ENCODE peak calls at places on chromosome 12, in four cellular contexts. P, M, A and F are unnamed samples. For H3K4me1, the result is how much of the 10 kb centered on the place peaks cover.

GRCh38 chr12:127079636-127080035 is 1187.3 kb upstream of the TMEM132C start:
- DNase-seq in P (no peak), M (no peak), A (no peak), F (no peak)

GRCh38 chr12:86574143-86574542 is 318.0 kb upstream of the MGAT4C start:
- DNase-seq in M (no peak), A (no peak), P (no peak), F (no peak)

GRCh38 chr12:20588057-20588456 is 107.1 kb upstream of the SLCO1C1 start:
- DNase-seq in M (no peak), A (no peak), P (no peak), F (no peak)

GRCh38 chr12:53948650-53949593 is 5.8 kb upstream of the HOXC12 start:
- DNase-seq in A (no peak), M (no peak), P (no peak), F (no peak)

GRCh38 chr12:119803391-119803791 is 73.7 kb downstream of the CIT start:
- DNase-seq in A (peak), P (no peak), M (no peak), F (no peak)

GRCh38 chr12:104347374-104348075 is 44.0 kb downstream of the EID3 start:
- DNase-seq in M (no peak), P (no peak), A (no peak), F (no peak)

GRCh38 chr12:91074068-91074819 is 16.4 kb upstream of the KERA start:
- DNase-seq in A (no peak), P (no peak), M (no peak), F (no peak)

GRCh38 chr12:31011746-31012567 is 61.7 kb upstream of the DDX11 start:
- DNase-seq in M (no peak), P (no peak), A (no peak), F (no peak)

GRCh38 chr12:31650927-31651326 is 8.6 kb upstream of the ETFBKMT start:
- DNase-seq in P (no peak), M (peak), A (no peak), F (no peak)

GRCh38 chr12:57983150-57983857 is 41.9 kb downstream of the ATP23 start:
- DNase-seq in M (peak), P (no peak), A (peak), F (no peak)

GRCh38 chr12:64578556-64578955 is 31.7 kb upstream of the RASSF3 start:
- DNase-seq in P (no peak), M (no peak), A (no peak), F (no peak)

GRCh38 chr12:51517800-51518199 is 73.2 kb upstream of the SCN8A start:
- DNase-seq in M (no peak), A (no peak), P (no peak), F (no peak)

GRCh38 chr12:112616469-112617190 is 174.9 kb upstream of the RPH3A start:
- DNase-seq in A (no peak), M (no peak), P (no peak), F (no peak)

GRCh38 chr12:112617191-112617505 is 174.4 kb upstream of the RPH3A start:
- DNase-seq in M (no peak), A (no peak), P (no peak), F (no peak)
- H3K4me3 ChIP-seq in M (no peak), A (no peak), P (no peak), F (no peak)

DNA sequence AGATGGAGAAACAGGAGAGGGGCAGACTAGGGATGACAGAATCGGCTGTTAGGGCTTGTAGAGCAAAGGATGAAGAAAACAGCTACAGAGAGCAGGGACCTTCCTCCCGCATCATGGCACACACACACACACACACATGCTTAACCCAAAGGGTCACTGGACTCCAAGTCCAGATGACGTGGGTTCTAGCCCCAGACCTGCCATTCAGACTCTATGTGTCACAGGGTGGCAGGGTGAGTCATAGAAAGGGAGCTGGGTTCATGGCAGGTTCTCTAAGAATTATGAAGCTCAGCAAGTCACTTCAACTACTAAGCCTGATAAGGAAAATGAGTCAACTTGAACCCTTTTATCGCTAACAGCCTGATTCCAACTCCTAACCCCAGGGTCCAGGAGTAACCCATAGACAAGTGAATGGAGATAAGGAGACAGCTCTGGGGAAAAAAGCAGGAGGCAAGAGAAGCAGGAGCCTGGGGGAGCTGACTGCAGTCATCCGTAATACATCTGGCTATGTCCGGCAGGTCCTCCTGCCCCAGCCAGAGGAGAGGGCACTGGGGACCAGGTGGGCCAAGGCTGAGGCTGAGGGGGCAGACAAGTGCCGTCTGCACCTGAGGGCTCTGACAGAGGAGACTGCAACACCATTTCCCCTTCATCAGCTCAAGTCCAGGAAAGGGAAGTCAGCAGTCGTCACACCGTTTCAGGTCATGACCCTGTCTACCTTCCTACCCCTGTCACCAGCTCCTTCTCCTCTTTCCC is 3.6 kb upstream of the TNFRSF1A start:
- DNase-seq in M (no peak), P (no peak), A (no peak), F (peak)
- H3K27ac ChIP-seq in M (peak), P (peak), A (no peak), F (peak)

GRCh38 chr12:2415568-2415944 is 362.8 kb downstream of the CACNA1C start:
- DNase-seq in M (no peak), A (no peak), P (no peak), F (no peak)

GRCh38 chr12:2412305-2412643 is 359.5 kb downstream of the CACNA1C start:
- DNase-seq in M (no peak), A (no peak), P (no peak), F (no peak)

GRCh38 chr12:2416158-2416557 is 363.4 kb downstream of the CACNA1C start:
- DNase-seq in A (no peak), P (no peak), M (no peak), F (no peak)

GRCh38 chr12:2413999-2414792 is 361.4 kb downstream of the CACNA1C start:
- DNase-seq in P (no peak), M (no peak), A (no peak), F (no peak)

GRCh38 chr12:2414810-2415567 is 362.2 kb downstream of the CACNA1C start:
- DNase-seq in M (no peak), A (no peak), P (no peak), F (no peak)
- H3K4me1 ChIP-seq in M (under half), A (under half), P (under half), F (under half)

GRCh38 chr12:75207338-75208083 is 2.1 kb downstream of the KCNC2 start:
- DNase-seq in M (no peak), A (no peak), P (no peak), F (no peak)

GRCh38 chr12:75208851-75209781 is 523 bp downstream of the KCNC2 start:
- DNase-seq in M (no peak), P (no peak), A (no peak), F (no peak)

GRCh38 chr12:75205556-75205955 is 4.1 kb downstream of the KCNC2 start:
- DNase-seq in A (no peak), P (no peak), M (no peak), F (no peak)

GRCh38 chr12:75212072-75212471 is 2.4 kb upstream of the KCNC2 start:
- DNase-seq in A (no peak), M (no peak), P (no peak), F (no peak)

DNA sequence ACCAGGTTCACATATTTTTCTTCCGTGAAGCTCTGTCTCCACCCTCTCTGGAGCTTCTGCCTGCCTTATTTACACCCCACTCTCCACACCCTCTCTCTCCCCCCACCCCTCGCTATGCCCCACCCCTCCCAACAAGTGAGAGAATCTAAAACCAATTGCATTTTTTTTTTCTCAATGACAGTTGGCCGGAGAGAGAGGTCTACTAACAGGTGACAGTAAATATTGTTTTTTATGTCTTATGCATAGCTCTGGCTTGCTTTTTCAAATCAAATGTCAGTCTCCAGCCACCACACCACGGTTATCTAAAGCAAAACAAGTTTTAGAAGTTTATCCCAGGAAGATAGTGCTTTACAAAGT is at the start of gene KCNC2:
- DNase-seq in M (no peak), A (no peak), P (no peak), F (no peak)
- H3K4me3 ChIP-seq in M (no peak), A (no peak), P (no peak), F (peak)

DNA sequence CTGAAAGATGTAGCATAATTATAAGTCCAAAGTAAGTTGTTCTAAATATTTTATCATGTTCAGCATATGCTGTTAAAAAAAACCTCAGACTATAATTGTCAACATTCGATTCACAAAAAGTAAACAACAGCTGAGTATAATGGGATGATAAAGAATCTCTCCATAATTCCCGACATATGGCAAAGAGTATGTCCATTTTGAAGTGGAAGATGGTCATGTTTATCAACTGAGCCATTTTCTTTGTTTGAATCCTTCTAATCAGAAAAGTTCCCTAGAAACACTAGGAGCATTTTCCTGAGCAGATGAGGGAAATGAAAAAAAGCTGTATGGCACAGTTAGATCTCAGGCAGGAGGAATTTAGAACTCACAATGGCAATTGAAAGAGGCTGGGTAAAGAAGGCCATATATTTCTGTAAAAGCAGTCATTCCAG is 192.1 kb upstream of the AMIGO2 start:
- DNase-seq in P (no peak), M (no peak), A (no peak), F (no peak)
- H3K27ac ChIP-seq in P (peak), M (no peak), A (no peak), F (no peak)

GRCh38 chr12:132191715-132192553 is 47.7 kb downstream of the NOC4L start:
- DNase-seq in M (no peak), P (no peak), A (no peak), F (no peak)
- H3K4me1 ChIP-seq in M (under half), P (under half), A (under half), F (under half)